ENCODE peak calls at places on chromosome 17, in ten cellular contexts. Q is EL, X is uterus, F is amniotic stem cell, E is lower leg skin, I is Right ventricle myocardium superior, U is ELF-1, L is astrocyte of the hippocampus, Z is COR-L47, P is HTR-8/SVneo. A is an unnamed sample.

GRCh38 chr17:38914741-38915638 is 10.4 kb upstream of the LASP1NB start:
- DNase-seq in E (peak), I (peak), Z (no peak), X (no peak), F (no peak), Q (no peak), U (peak), L (no peak), P (no peak), A (no peak)

GRCh38 chr17:42255425-42255810 is 20.8 kb downstream of the STAT5B start:
- DNase-seq in I (no peak), P (no peak), U (no peak), F (no peak), E (no peak), Q (no peak), L (no peak), X (no peak), Z (no peak), A (no peak)

GRCh38 chr17:14790518-14790917 is 474.6 kb downstream of the PMP22 start:
- DNase-seq in E (no peak), X (no peak), L (no peak), F (no peak), I (no peak), P (no peak), Z (no peak), U (no peak), Q (no peak), A (no peak)

GRCh38 chr17:55524440-55525220 is 13.4 kb upstream of the SMIM36 start:
- DNase-seq in L (no peak), I (no peak), U (no peak), X (no peak), Q (no peak), Z (no peak), E (no peak), F (no peak), P (no peak), A (no peak)

GRCh38 chr17:5975651-5976050 is 94.5 kb upstream of the WSCD1 start:
- DNase-seq in I (no peak), F (no peak), X (no peak), P (no peak), Z (no peak), L (no peak), Q (no peak), E (no peak), U (peak), A (no peak)

GRCh38 chr17:7982171-7982570 is 20.2 kb upstream of the GUCY2D start:
- DNase-seq in L (peak), F (peak), I (no peak), U (no peak), Z (no peak), P (no peak), Q (peak), X (no peak), E (no peak), A (no peak)

GRCh38 chr17:69870751-69871199 is 204.2 kb upstream of the KCNJ16 start:
- DNase-seq in X (no peak), Q (peak), F (peak), L (peak), E (no peak), Z (no peak), U (peak), P (peak), I (no peak), A (no peak)

GRCh38 chr17:45091778-45092425 is 30.8 kb downstream of the NMT1 start:
- DNase-seq in Z (no peak), X (no peak), L (no peak), Q (peak), U (no peak), P (no peak), E (no peak), F (no peak), I (no peak), A (no peak)

GRCh38 chr17:63481488-63481870 is 4.6 kb downstream of the ACE start:
- DNase-seq in Q (no peak), E (no peak), I (no peak), U (no peak), X (no peak), L (no peak), F (no peak), P (no peak), Z (no peak), A (no peak)

GRCh38 chr17:70070297-70071027 is 4.6 kb upstream of the KCNJ16 start:
- DNase-seq in L (no peak), X (no peak), F (no peak), P (no peak), Z (no peak), I (no peak), Q (no peak), U (no peak), E (no peak), A (no peak)